ENCODE peak calls at places on chromosome 1, in five cellular contexts. B is heart left ventricle; X is gastroesophageal sphincter; N is stimulated activated naive CD8-positive, alpha-beta T cell treated with anti-CD3 and anti-CD28 coated beads, Interleukin-15, Interleukin-2, amounts not matched to agents 100 U/mL and 50 U/mL, for 24 hours; W is A549. G is an unnamed sample.

GRCh38 chr1:62725255-62725654 is 37.1 kb upstream of the DOCK7 start:
- ATAC-seq in B (peak), X (no peak), N (no peak), W (no peak), G (no peak)

GRCh38 chr1:237042892-237043576 is 1.1 kb downstream of the RYR2 start:
- ATAC-seq in B (peak), X (peak), N (no peak), W (peak), G (peak)

GRCh38 chr1:216221260-216221700 is 202.0 kb downstream of the USH2A start:
- ATAC-seq in B (peak), X (peak), N (peak), W (peak), G (peak)

GRCh38 chr1:151988405-151988851 is 5.2 kb downstream of the S100A10 start:
- ATAC-seq in B (no peak), X (no peak), N (no peak), W (peak), G (no peak)

GRCh38 chr1:159839135-159839849 is 12.6 kb downstream of the SLAMF8 start:
- ATAC-seq in B (no peak), X (no peak), N (peak), W (no peak), G (peak)

GRCh38 chr1:26351591-26352337 is 2.2 kb downstream of the CRYBG2 start:
- ATAC-seq in B (no peak), X (no peak), N (no peak), W (peak), G (no peak)

GRCh38 chr1:30064547-30064946 is 658.8 kb downstream of the MATN1 start:
- ATAC-seq in B (no peak), X (no peak), N (peak), W (no peak), G (no peak)

GRCh38 chr1:239841635-239842034 is 250.0 kb upstream of the FMN2 start:
- ATAC-seq in B (no peak), X (no peak), N (no peak), W (no peak), G (no peak)

GRCh38 chr1:17161137-17161700 is 42.0 kb upstream of the PADI2 start:
- ATAC-seq in B (no peak), X (no peak), N (no peak), W (no peak), G (no peak)

G was measured in stimulated activated memory B cell treated with anti-CD40 and anti-IgM and Interleukin-4, amounts not matched to agents 10 μg/mL and 1 μg/mL and 100 μg/mL, for 72 hours.